ENCODE peak calls at places on chromosomes 1 and 21, in six cellular contexts. H, W, C, J, A and F are unnamed samples.

GRCh38 chr1:179591592-179592580 is at the start of gene TDRD5:
- DNase-seq in H (no peak), W (no peak), C (no peak), J (peak), A (no peak), F (peak)

GRCh38 chr1:21165076-21165475 is 11.6 kb downstream of the EIF4G3 start:
- DNase-seq in H (no peak), W (no peak), C (no peak), J (no peak), A (no peak), F (no peak)

GRCh38 chr1:229379901-229380300 is 37.1 kb upstream of the CCSAP start:
- DNase-seq in H (no peak), W (no peak), C (no peak), J (no peak), A (no peak), F (no peak)

GRCh38 chr1:51666463-51666862 is 49.6 kb downstream of the OSBPL9 start:
- DNase-seq in H (no peak), W (peak), C (no peak), J (no peak), A (no peak), F (no peak)

GRCh38 chr1:203663820-203664219 is 37.2 kb downstream of the ATP2B4 start:
- DNase-seq in H (no peak), W (peak), C (no peak), J (no peak), A (no peak), F (no peak)

GRCh38 chr1:62687421-62687902 is 724 bp downstream of the DOCK7 start:
- DNase-seq in H (peak), W (peak), C (peak), J (peak), A (no peak), F (peak)

GRCh38 chr1:78836736-78837135 is 169.8 kb downstream of the ADGRL4 start:
- DNase-seq in H (no peak), W (no peak), C (no peak), J (no peak), A (no peak), F (no peak)

GRCh38 chr1:217534566-217534965 is 96.3 kb downstream of the GPATCH2 start:
- DNase-seq in H (no peak), W (no peak), C (no peak), J (no peak), A (no peak), F (no peak)

GRCh38 chr1:16981269-16981849 is 939 bp upstream of the MFAP2 start:
- DNase-seq in H (no peak), W (peak), C (no peak), J (no peak), A (no peak), F (no peak)

GRCh38 chr1:169561692-169562091 is 24.6 kb downstream of the F5 start:
- DNase-seq in H (no peak), W (no peak), C (no peak), J (no peak), A (no peak), F (no peak)

GRCh38 chr1:113904674-113905434 is at the start of the genes AP4B1 and DCLRE1B:
- DNase-seq in H (peak), W (peak), C (peak), J (peak), A (peak), F (peak)

GRCh38 chr21:26001356-26001755 is 169.2 kb downstream of the APP start:
- DNase-seq in H (no peak), W (no peak), C (no peak), J (no peak), A (no peak), F (no peak)

GRCh38 chr1:206143537-206144155 is 26.5 kb upstream of the AVPR1B start:
- DNase-seq in H (no peak), W (no peak), C (no peak), J (no peak), A (no peak), F (no peak)

GRCh38 chr1:185517808-185518419 is 200.9 kb upstream of the IVNS1ABP start:
- DNase-seq in H (no peak), W (no peak), C (no peak), J (no peak), A (no peak), F (peak)

GRCh38 chr1:22349302-22350043 is 102.2 kb upstream of the ZBTB40 start:
- DNase-seq in H (no peak), W (no peak), C (no peak), J (no peak), A (no peak), F (no peak)

GRCh38 chr1:30001452-30002039 is 721.8 kb downstream of the MATN1 start:
- DNase-seq in H (no peak), W (no peak), C (no peak), J (no peak), A (no peak), F (no peak)

GRCh38 chr1:242178924-242179708 is 180.2 kb upstream of the MAP1LC3C start:
- DNase-seq in H (no peak), W (no peak), C (no peak), J (no peak), A (no peak), F (no peak)

GRCh38 chr1:10146391-10146790 is 64.0 kb upstream of the KIF1B start:
- DNase-seq in H (no peak), W (no peak), C (no peak), J (peak), A (no peak), F (no peak)

GRCh38 chr1:87149166-87150065 is 179.3 kb upstream of the LMO4 start:
- DNase-seq in H (no peak), W (peak), C (no peak), J (no peak), A (no peak), F (no peak)

GRCh38 chr1:77084457-77084856 is 134.8 kb downstream of the PIGK start:
- DNase-seq in H (no peak), W (no peak), C (peak), J (no peak), A (no peak), F (no peak)

GRCh38 chr1:177969825-177970371 is at the start of gene SEC16B:
- DNase-seq in H (no peak), W (no peak), C (peak), J (no peak), A (no peak), F (peak)

GRCh38 chr1:201759194-201759814 is 69.7 kb upstream of the IPO9 start:
- DNase-seq in H (no peak), W (peak), C (no peak), J (no peak), A (no peak), F (no peak)

DNA sequence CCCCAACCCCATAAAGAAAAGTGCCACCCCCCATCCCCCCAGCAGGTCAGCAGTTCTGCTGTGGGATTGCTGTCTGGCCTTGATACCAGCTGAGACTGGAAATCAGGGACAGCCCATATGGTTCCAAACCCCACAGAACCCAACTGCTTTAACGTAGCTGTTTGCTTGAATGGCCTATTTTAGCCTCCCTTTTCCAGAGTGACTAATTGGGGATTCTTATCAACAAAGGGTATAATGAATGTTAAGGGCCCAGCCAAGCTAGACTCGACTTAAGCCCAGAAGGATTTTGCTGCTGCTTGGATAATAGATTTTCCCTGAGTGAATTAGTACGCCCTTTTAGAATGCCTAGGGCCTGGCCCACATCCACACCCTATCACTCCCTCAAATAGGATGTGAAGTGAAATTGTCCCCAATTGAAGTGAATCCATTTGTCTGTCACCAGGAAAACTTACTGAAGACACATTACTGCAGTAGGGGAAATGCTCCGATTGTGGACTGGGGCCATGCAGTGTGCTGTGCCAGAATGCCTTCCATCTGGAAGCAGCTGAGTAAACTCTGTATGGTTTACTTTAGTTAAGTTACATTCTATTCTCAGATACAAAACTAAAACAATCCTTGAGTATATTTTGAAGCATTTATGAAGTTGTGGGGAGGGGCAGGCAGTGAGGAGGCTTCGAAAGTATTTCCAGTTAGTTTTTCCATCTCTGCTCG is 156.9 kb downstream of the DHRS3 start:
- DNase-seq in H (no peak), W (peak), C (no peak), J (peak), A (no peak), F (no peak)
- TF ChIP-seq BHLHE40 in H (no peak), W (no peak), C (no peak), J (no peak), A (no peak), F (no peak)

GRCh38 chr1:247812637-247813036 is 11.3 kb downstream of the OR14A16 start:
- DNase-seq in H (no peak), W (no peak), C (no peak), J (no peak), A (no peak), F (no peak)
- TF ChIP-seq BHLHE40 in H (no peak), W (no peak), C (no peak), J (no peak), A (no peak), F (no peak)

GRCh38 chr1:11335417-11336070 is 62.5 kb downstream of the UBIAD1 start:
- DNase-seq in H (no peak), W (no peak), C (no peak), J (no peak), A (peak), F (no peak)
- TF ChIP-seq BHLHE40 in H (no peak), W (no peak), C (no peak), J (no peak), A (peak), F (no peak)

GRCh38 chr1:67713071-67713806 is 28.2 kb downstream of the GADD45A start:
- DNase-seq in H (peak), W (peak), C (peak), J (peak), A (no peak), F (peak)
- TF ChIP-seq BHLHE40 in H (no peak), W (no peak), C (no peak), J (no peak), A (no peak), F (no peak)

DNA sequence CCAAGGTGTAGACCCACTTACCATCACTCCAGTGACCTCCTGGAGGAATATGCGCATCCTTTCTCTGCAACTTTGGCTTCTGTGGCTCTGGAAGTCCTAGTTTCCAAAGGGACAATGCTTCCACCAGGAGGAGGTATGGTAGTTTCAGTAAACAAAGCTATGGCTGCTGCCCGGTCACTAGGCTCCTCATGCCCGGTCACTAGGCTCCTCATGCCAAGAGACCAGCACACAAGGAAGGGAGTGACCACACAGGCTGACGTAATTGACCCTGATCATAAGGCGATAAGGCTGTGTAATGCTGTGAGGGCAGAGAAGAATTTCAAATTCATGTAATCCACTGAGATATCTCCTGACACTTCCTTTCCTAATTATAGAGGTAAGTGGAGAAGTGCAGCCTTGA is 102.9 kb downstream of the DTL start:
- DNase-seq in H (no peak), W (no peak), C (no peak), J (no peak), A (no peak), F (no peak)
- TF ChIP-seq BHLHE40 in H (no peak), W (no peak), C (no peak), J (no peak), A (no peak), F (no peak)